ENCODE peak calls at places on chromosome 14, in six cellular contexts. D, T, X, E, A and N are unnamed samples.

GRCh38 chr14:96502621-96503251 is 554 bp downstream of the PAPOLA start:
- DNase-seq in X (no peak), E (peak; percentile 62), D (no peak), T (no peak), A (peak; percentile 13), N (peak; percentile 85)

GRCh38 chr14:55097894-55098560 is 31.0 kb upstream of the LGALS3 start:
- DNase-seq in X (peak; percentile 21), D (no peak), E (no peak), A (no peak), T (no peak), N (no peak)

GRCh38 chr14:45094275-45094674 is 10.4 kb downstream of the PRPF39 start:
- DNase-seq in D (no peak), T (no peak), X (no peak), A (no peak), E (no peak), N (no peak)

GRCh38 chr14:37078131-37078530 is 94.3 kb downstream of the SLC25A21 start:
- DNase-seq in A (no peak), T (no peak), X (no peak), D (no peak), E (no peak), N (no peak)

GRCh38 chr14:28671425-28671824 is 95.2 kb upstream of the FOXG1 start:
- DNase-seq in X (no peak), D (no peak), T (no peak), A (peak; percentile 11), E (no peak), N (no peak)

GRCh38 chr14:104602933-104603325 is 1.6 kb downstream of the TMEM179 start:
- DNase-seq in E (no peak), D (no peak), T (no peak), X (no peak), A (no peak), N (no peak)

GRCh38 chr14:104984056-104984894 is 1.3 kb upstream of the CLBA1 start:
- DNase-seq in X (no peak), T (no peak), A (no peak), D (no peak), E (no peak), N (no peak)

GRCh38 chr14:59961518-59962062 is 41.6 kb downstream of the LRRC9 start:
- DNase-seq in T (no peak), D (no peak), E (no peak), A (no peak), X (no peak), N (no peak)

GRCh38 chr14:83548061-83548839 is 1981.7 kb upstream of the FLRT2 start:
- DNase-seq in X (no peak), T (no peak), D (no peak), A (peak; percentile 72), E (no peak), N (no peak)

GRCh38 chr14:90645842-90646443 is 170.3 kb downstream of the TTC7B start:
- DNase-seq in T (no peak), E (no peak), X (no peak), D (no peak), A (peak; percentile 60), N (peak; percentile 43)

GRCh38 chr14:25041898-25042297 is 8.0 kb downstream of the STXBP6 start:
- DNase-seq in T (no peak), E (no peak), X (no peak), A (no peak), D (no peak), N (no peak)

DNA sequence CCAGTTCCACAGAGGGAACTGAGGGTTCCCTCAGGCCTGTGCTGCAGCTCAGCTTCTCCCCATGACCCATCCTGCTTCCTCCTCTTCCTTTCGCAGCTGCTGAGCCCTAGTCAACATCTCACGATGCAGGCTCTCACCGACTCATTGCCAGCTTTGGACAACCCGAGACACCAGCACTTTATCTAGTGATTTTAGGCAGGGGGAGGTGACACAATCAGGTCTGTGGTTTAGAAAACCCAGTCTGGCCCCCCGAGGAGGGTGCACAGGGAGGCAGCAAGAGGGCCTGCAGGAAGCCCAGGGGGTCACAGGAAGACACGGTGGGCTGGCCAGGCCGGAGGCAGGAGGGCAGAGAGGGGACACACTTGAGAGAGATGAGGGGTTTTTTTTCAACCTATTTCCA is 35.4 kb downstream of the DIO3 start:
- DNase-seq in D (no peak), X (no peak), A (no peak), E (no peak), T (no peak), N (no peak)
- H3K4me1 ChIP-seq in D (peaks cover 34% of the 10 kb centered on the region), X (peaks cover 28% of the 10 kb centered on the region), A (no peaks in the 10 kb centered on the region), E (no peaks in the 10 kb centered on the region), T (no peaks in the 10 kb centered on the region), N (no peaks in the 10 kb centered on the region)

DNA sequence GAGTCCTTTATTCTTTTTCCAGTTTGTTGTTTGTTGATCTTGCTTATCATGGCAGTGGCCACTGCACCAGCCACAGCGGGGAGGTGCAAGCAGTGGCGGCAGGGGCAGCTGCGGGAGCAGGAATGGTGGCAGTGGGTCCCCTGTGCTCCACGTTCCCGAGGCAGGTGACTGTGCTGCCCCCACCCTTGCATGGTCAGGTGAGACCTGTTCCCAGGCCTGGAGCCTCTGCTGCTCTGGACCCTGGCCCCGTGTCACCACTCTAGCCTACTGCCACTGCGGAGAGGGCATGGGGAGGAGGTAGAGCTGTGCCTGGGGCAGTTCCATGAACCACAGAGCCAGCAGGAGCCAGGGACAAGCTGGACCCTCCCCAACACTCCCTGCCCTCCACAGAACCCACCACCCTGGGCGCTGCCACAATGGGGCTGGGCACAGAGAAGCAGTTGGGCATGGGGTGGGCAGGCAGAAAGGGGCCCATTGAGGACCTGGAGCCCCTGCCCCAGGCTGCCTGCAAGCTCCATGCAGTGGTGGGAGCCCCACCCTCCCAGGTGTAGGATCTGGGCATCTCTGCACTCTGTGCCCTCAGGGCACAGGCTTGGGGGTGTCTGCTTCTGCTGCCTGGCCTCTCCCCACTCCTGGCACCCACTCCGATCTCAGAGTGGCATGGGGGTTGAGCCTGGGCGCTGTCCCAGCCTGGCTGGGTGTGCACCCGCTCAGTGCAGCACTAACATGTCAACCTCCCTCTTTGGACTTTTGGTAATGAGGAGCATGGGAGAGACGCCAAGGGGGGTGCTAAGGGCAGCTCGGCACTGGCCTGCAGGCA is 23.1 kb upstream of the WDR20 start:
- DNase-seq in T (no peak), E (no peak), X (no peak), D (no peak), A (no peak), N (no peak)
- H3K4me3 ChIP-seq in T (no peak overlapping the region), E (no peak overlapping the region), X (no peak overlapping the region), D (no peak overlapping the region), A (no peak overlapping the region), N (no peak overlapping the region)

DNA sequence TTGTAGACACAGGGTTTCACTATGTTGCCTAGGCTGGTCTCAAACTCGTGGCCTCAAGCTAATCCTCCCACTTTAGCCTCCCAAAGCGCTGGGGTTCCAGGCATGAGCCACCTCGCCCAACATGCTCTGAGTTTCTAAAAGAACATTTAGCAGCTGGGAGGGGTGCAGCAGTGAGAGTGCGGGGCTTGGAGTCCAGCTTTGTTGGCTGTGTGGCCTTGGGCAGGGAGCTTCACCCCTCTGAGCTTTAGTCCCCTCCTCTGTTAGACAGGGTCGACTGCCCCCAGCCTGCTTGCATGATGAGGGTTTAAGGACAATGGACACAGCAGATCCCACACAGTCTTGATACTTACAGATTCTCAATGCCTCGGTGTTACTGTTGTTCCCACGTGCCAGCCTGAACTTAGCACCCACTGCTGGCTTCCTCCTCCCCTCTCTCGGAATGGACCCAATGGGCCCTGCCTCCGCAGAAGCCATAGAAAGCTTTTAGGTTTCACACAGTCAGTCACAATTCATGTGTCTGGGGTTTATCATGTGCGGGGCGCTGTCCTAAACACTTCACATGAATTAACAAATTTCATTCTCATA is 54.6 kb downstream of the PSMA6 start:
- DNase-seq in E (peak; percentile 51), X (no peak), D (no peak), A (no peak), T (no peak), N (no peak)
- H3K4me1 ChIP-seq in E (peaks cover 22% of the 10 kb centered on the region), X (no peaks in the 10 kb centered on the region), D (peaks cover 18% of the 10 kb centered on the region), A (peaks cover 9% of the 10 kb centered on the region), T (peaks cover 14% of the 10 kb centered on the region), N (peaks cover 8% of the 10 kb centered on the region)

DNA sequence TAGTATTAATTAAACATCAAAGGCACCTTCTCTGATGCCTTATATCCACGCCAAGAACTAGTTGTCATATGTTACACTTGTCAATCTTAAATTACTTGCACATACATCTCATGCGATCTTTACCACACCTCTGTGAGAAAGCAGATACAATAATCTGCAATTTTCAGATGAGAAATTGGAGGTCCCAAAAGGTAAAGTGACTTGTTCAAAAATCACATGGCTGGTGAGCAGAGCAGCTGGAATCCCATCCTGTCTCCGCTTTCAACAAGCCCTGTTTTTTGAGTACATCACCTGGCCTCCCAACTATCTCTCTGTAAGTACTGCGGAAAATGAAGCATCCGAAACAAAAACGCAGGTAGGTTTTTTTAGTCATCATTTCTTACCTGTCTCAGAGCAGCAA is 203.4 kb upstream of the FOXN3 start:
- DNase-seq in X (no peak), A (no peak), E (no peak), D (no peak), T (no peak), N (no peak)
- H3K4me3 ChIP-seq in X (no peak overlapping the region), A (no peak overlapping the region), E (no peak overlapping the region), D (peak overlapping the region; percentile 14), T (no peak overlapping the region), N (peak overlapping the region; percentile 64)

DNA sequence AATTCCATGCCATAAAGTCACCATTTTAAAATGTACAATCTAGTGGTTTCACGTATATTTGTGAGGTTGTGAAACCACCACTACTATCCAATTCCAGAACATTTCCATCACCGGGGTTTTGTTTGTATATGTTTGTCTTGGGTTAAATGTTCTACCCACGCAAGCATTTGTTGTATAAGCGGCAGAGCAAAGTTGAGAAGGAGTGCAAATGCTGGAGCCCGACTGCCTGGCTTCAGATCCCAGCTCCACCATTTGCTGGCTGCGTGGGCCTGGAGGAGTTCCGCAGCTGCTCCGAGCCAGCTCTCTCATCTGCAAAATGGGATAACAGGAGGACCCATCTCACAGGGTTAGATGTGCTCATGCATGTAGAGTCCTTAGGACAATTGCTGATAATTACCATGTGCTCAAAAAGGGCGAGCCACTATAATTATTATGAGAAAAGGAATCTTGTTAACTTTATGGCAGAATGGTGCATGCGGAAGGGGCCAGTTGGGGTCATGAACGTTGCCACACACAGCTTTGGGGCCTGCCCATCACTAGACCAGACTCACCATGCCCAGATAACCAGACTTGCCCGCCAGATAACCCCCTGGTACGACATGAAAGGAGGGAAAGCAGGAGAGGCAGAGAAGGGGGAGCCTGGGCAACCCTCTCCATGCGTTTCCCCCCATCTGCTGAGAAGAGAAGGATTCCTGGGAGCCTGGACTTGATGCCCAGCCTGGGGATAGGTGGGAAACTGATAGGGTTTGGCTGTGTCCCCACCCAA is 6.4 kb downstream of the ACTN1 start:
- DNase-seq in T (no peak), A (peak; percentile 94), E (no peak), X (no peak), D (no peak), N (no peak)
- H3K4me1 ChIP-seq in T (peaks cover 42% of the 10 kb centered on the region), A (peaks cover 72% of the 10 kb centered on the region), E (peaks cover 43% of the 10 kb centered on the region), X (peaks cover 72% of the 10 kb centered on the region), D (peaks cover 96% of the 10 kb centered on the region), N (peaks cover 64% of the 10 kb centered on the region)